ENCODE peak calls at places on chromosome 13, in four cellular contexts. O, N, W and G are unnamed samples.

GRCh38 chr13:100356889-100357288 is 231.7 kb downstream of the GGACT start:
- DNase-seq in O (no peak), N (no peak), W (no peak), G (no peak)

GRCh38 chr13:24151864-24152263 is 8.7 kb upstream of the SPATA13 start:
- DNase-seq in O (no peak), N (no peak), W (no peak), G (no peak)

GRCh38 chr13:74825170-74825948 is 656.6 kb downstream of the TBC1D4 start:
- DNase-seq in O (no peak), N (peak; percentile 23), W (peak; percentile 2), G (no peak)

GRCh38 chr13:99941086-99941485 is 30.5 kb downstream of the ZIC5 start:
- DNase-seq in O (no peak), N (no peak), W (no peak), G (no peak)

GRCh38 chr13:94546071-94546839 is 49.7 kb downstream of the TGDS start:
- DNase-seq in O (no peak), N (no peak), W (peak; percentile 50), G (no peak)

GRCh38 chr13:110944121-110944967 is 29.5 kb upstream of the ANKRD10 start:
- DNase-seq in O (no peak), N (no peak), W (peak; percentile 60), G (no peak)

GRCh38 chr13:90485441-90485840 is 862.0 kb upstream of the MIR17HG start:
- DNase-seq in O (no peak), N (peak; percentile 5), W (no peak), G (no peak)

GRCh38 chr13:48730971-48731658 is 77.4 kb downstream of the CYSLTR2 start:
- DNase-seq in O (no peak), N (no peak), W (peak; percentile 17), G (no peak)

GRCh38 chr13:75612354-75612753 is 23.8 kb upstream of the LMO7 start:
- DNase-seq in O (no peak), N (no peak), W (no peak), G (no peak)

GRCh38 chr13:41470187-41470586 is 12.8 kb downstream of the RGCC start:
- DNase-seq in O (no peak), N (no peak), W (no peak), G (no peak)

GRCh38 chr13:21054313-21054712 is 7.1 kb downstream of the LATS2 start:
- DNase-seq in O (no peak), N (no peak), W (no peak), G (no peak)

GRCh38 chr13:110361365-110361911 is 54.4 kb downstream of the COL4A2 start:
- DNase-seq in O (no peak), N (peak; percentile 91), W (no peak), G (peak; percentile 88)

GRCh38 chr13:46404732-46405097 is 17.7 kb upstream of the RUBCNL start:
- DNase-seq in O (no peak), N (no peak), W (no peak), G (no peak)

GRCh38 chr13:48437381-48437780 is 24.5 kb upstream of the LPAR6 start:
- DNase-seq in O (no peak), N (no peak), W (no peak), G (peak; percentile 91)

GRCh38 chr13:113812140-113813036 is 51.5 kb downstream of the GAS6 start:
- DNase-seq in O (no peak), N (no peak), W (no peak), G (no peak)

GRCh38 chr13:59801107-59801880 is 362.4 kb downstream of the DIAPH3 start:
- DNase-seq in O (no peak), N (no peak), W (no peak), G (no peak)

GRCh38 chr13:20174656-20175405 is 14.0 kb upstream of the GJA3 start:
- DNase-seq in O (peak; percentile 26), N (peak; percentile 38), W (no peak), G (peak; percentile 89)

GRCh38 chr13:111013196-111013595 is 98.3 kb upstream of the ANKRD10 start:
- DNase-seq in O (no peak), N (no peak), W (no peak), G (no peak)

GRCh38 chr13:64099994-64100393 is 2684.3 kb upstream of the PCDH20 start:
- DNase-seq in O (no peak), N (no peak), W (no peak), G (no peak)
- H3K4me3 ChIP-seq in O (no peak overlapping the region), N (no peak overlapping the region), W (no peak overlapping the region), G (no peak overlapping the region)

GRCh38 chr13:84315527-84315926 is 433.3 kb upstream of the SLITRK1 start:
- DNase-seq in O (no peak), N (no peak), W (no peak), G (no peak)
- H3K4me3 ChIP-seq in O (no peak overlapping the region), N (no peak overlapping the region), W (no peak overlapping the region), G (no peak overlapping the region)

GRCh38 chr13:78595458-78595818 is 7.9 kb downstream of the POU4F1 start:
- DNase-seq in O (no peak), N (no peak), W (peak; percentile 67), G (no peak)
- H3K4me3 ChIP-seq in O (no peak overlapping the region), N (no peak overlapping the region), W (peak overlapping the region; percentile 57), G (no peak overlapping the region)

DNA sequence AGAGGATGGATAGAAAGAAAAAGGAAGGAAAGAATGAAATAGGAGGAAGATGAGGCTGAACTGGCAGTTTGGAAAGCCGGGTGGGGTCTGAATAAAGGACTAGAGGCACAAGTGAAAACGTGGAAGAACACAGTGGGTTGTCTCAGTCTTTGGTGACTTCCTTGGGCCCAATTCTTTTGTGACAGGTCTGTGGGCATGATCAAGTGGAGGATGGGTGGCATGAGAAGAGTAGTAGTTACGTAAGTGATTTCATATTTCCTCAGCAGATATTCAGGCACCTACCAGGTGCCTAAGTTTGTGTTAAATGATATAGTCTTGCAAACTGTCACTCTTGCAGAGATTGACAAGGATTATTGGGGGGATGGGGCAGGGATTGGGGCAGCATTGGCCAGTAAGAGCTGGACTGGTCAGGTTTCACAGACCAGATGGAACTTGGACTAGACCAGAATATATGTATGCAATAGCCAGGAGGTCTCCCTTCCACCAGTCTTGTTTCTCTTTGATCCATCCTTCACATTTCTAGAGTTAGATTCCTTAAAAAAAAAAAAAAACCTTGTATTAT is 2.7 kb downstream of the TPP2 start:
- DNase-seq in O (peak; percentile 29), N (no peak), W (no peak), G (no peak)
- H3K4me3 ChIP-seq in O (peak overlapping the region; percentile 28), N (peak overlapping the region; percentile 2), W (peak overlapping the region; percentile 79), G (no peak overlapping the region)

GRCh38 chr13:64069892-64070291 is 2654.2 kb upstream of the PCDH20 start:
- DNase-seq in O (no peak), N (no peak), W (no peak), G (no peak)

GRCh38 chr13:64074989-64075474 is 2659.4 kb upstream of the PCDH20 start:
- DNase-seq in O (no peak), N (no peak), W (no peak), G (peak; percentile 51)

GRCh38 chr13:64071352-64071751 is 2655.7 kb upstream of the PCDH20 start:
- DNase-seq in O (no peak), N (no peak), W (no peak), G (no peak)

GRCh38 chr13:64075543-64076271 is 2660.1 kb upstream of the PCDH20 start:
- DNase-seq in O (no peak), N (no peak), W (no peak), G (peak; percentile 41)

DNA sequence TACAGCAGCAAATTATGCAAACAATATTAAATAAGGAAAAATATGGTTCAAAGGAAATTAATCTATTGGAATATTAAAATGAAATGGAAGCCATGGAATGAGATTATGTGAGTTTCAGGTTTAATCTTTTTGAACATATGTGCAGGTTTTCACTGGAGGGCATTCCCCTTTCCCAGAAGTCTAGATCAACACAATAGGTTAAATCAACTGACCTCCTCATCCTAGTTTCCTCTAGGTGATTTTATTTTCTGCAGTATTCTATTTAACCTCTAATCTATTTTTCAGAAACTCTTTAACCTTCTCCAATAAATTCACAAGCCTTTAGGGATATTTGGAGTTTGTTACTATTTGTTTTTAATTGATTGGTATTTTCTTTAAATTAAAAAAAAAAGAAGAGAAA is 2657.6 kb upstream of the PCDH20 start:
- DNase-seq in O (no peak), N (no peak), W (no peak), G (no peak)
- H3K4me3 ChIP-seq in O (no peak overlapping the region), N (no peak overlapping the region), W (no peak overlapping the region), G (no peak overlapping the region)

GRCh38 chr13:66528903-66529576 is 701.1 kb downstream of the PCDH9 start:
- DNase-seq in O (no peak), N (no peak), W (no peak), G (no peak)
- H3K4me3 ChIP-seq in O (no peak overlapping the region), N (no peak overlapping the region), W (peak overlapping the region; percentile 23), G (no peak overlapping the region)

DNA sequence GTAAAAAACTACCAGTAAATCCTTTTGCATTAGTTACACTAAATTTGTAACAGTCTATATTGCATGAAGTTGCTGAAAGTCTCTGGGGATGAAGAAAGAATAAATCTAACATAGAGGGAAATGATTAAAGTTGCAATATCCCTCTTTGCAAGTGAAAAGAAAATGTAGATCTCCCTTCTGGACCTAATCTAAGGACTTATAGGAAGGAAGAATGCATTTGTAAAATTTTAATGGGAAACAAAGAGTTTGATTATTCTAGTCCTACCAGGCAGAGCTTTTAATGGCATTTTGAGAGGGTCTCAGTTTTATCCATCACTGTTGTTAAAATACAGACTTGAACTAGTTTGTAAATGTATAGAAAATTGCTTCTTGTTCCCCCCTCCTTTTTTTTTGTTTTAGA is 215.8 kb downstream of the ATP8A2 start:
- DNase-seq in O (no peak), N (no peak), W (no peak), G (no peak)
- H3K4me3 ChIP-seq in O (no peak overlapping the region), N (no peak overlapping the region), W (no peak overlapping the region), G (no peak overlapping the region)

DNA sequence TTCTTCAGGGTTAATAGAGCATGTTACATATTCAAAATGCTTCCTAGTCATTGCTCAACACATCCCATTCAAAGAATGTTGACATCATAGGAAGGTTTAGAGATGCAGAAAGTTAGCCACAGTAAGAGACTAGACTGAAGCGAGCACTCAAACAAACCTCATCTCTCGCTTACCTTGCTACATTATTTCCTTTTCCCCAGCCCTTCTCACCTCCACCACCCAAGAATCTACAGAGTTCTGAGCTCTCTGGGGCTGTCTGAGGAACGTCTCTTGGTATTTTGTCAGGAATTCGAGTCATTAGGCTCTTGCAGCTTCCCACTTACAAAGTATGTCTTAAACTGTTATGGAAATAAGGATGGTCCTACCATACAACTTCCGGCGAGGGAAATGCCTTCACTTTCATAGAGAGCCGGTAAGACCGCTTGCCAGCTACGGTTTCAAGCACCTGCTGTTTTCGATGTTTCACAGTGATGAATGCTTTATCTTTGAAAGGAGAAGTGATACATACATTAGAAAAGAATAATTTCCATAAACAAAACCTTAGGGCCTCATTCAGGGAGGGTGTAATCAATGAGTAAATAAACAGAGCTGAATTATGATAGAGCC is 65.1 kb downstream of the FLT1 start:
- DNase-seq in O (no peak), N (no peak), W (peak; percentile 96), G (no peak)
- H3K4me3 ChIP-seq in O (no peak overlapping the region), N (no peak overlapping the region), W (peak overlapping the region; percentile 8), G (no peak overlapping the region)